ENCODE peak calls at places on chromosomes 16 and 17, in five cellular contexts. O, E, U, Q and Y are unnamed samples.

GRCh38 chr17:38877130-38877851 is 7.4 kb downstream of the LASP1 start:
- DNase-seq in O (no peak), E (no peak), U (no peak), Q (no peak), Y (no peak)

GRCh38 chr17:29557085-29557697 is 9.6 kb downstream of the ABHD15 start:
- DNase-seq in O (peak; percentile 47), E (no peak), U (no peak), Q (peak; percentile 75), Y (peak; percentile 91)

GRCh38 chr16:47976609-47977180 is 179.1 kb downstream of the ABCC12 start:
- DNase-seq in O (no peak), E (no peak), U (no peak), Q (no peak), Y (no peak)

GRCh38 chr17:562174-562573 is 152.5 kb downstream of the VPS53 start:
- DNase-seq in O (no peak), E (no peak), U (no peak), Q (no peak), Y (no peak)

GRCh38 chr16:54936086-54936978 is 5.7 kb downstream of the IRX5 start:
- DNase-seq in O (no peak), E (no peak), U (no peak), Q (peak; percentile 77), Y (no peak)

GRCh38 chr17:75856062-75856681 is 1.0 kb upstream of the WBP2 start:
- DNase-seq in O (no peak), E (no peak), U (no peak), Q (peak; percentile 51), Y (no peak)

GRCh38 chr17:17732892-17733670 is 51.8 kb downstream of the RAI1 start:
- DNase-seq in O (peak; percentile 58), E (no peak), U (no peak), Q (peak; percentile 85), Y (peak; percentile 78)

GRCh38 chr17:78683031-78683961 is 98.8 kb downstream of the CYTH1 start:
- DNase-seq in O (no peak), E (no peak), U (no peak), Q (no peak), Y (no peak)

GRCh38 chr17:43034623-43035293 is 9.7 kb downstream of the RND2 start:
- DNase-seq in O (no peak), E (no peak), U (no peak), Q (no peak), Y (no peak)

GRCh38 chr17:1109606-1110523 is 69.9 kb downstream of the ABR start:
- DNase-seq in O (no peak), E (peak; percentile 76), U (no peak), Q (no peak), Y (no peak)

GRCh38 chr16:75238132-75238852 is 13.1 kb downstream of the BCAR1 start:
- DNase-seq in O (peak; percentile 81), E (peak; percentile 86), U (peak; percentile 83), Q (peak; percentile 98), Y (no peak)

GRCh38 chr17:77696151-77696719 is 262.3 kb upstream of the TNRC6C start:
- DNase-seq in O (no peak), E (no peak), U (no peak), Q (no peak), Y (no peak)

GRCh38 chr16:53821957-53822625 is 118.1 kb downstream of the FTO start:
- DNase-seq in O (peak; percentile 63), E (no peak), U (no peak), Q (peak; percentile 90), Y (peak; percentile 89)

GRCh38 chr17:30586818-30587595 is 109.8 kb downstream of the GOSR1 start:
- DNase-seq in O (peak; percentile 87), E (no peak), U (no peak), Q (peak; percentile 85), Y (peak; percentile 52)

GRCh38 chr16:77679336-77679735 is 43.0 kb upstream of the NUDT7 start:
- DNase-seq in O (no peak), E (no peak), U (no peak), Q (no peak), Y (no peak)

GRCh38 chr16:65249768-65250167 is 127.9 kb upstream of the CDH11 start:
- DNase-seq in O (peak; percentile 82), E (peak; percentile 80), U (no peak), Q (peak; percentile 62), Y (peak; percentile 23)

GRCh38 chr16:660459-661183 is 7.3 kb upstream of the RHOT2 start:
- DNase-seq in O (peak; percentile 63), E (peak; percentile 94), U (peak; percentile 75), Q (peak; percentile 59), Y (peak; percentile 75)

GRCh38 chr17:73719588-73720071 is 75.4 kb upstream of the SDK2 start:
- DNase-seq in O (no peak), E (peak; percentile 66), U (peak; percentile 70), Q (no peak), Y (no peak)

GRCh38 chr17:78592991-78593329 is 15.8 kb upstream of the DNAH17 start:
- DNase-seq in O (no peak), E (no peak), U (no peak), Q (no peak), Y (no peak)

GRCh38 chr17:6241996-6242395 is 171.8 kb downstream of the WSCD1 start:
- DNase-seq in O (no peak), E (no peak), U (no peak), Q (no peak), Y (no peak)

GRCh38 chr17:31674305-31674704 is 184.7 kb downstream of the COPRS start:
- DNase-seq in O (peak; percentile 61), E (no peak), U (no peak), Q (peak; percentile 42), Y (peak; percentile 89)

GRCh38 chr17:79618383-79619067 is 7.7 kb upstream of the RBFOX3 start:
- DNase-seq in O (no peak), E (no peak), U (no peak), Q (no peak), Y (no peak)